ENCODE peak calls at places on chromosomes 12 and 14, in five cellular contexts. C is amniotic stem cell, L is mesothelial cell of epicardium, B is foreskin fibroblast, V is cardiac muscle cell. R is an unnamed sample.

GRCh38 chr12:28882444-28882843 is 266.6 kb upstream of the FAR2 start:
- DNase-seq in C (no peak), L (no peak), B (peak), V (no peak), R (no peak)

GRCh38 chr14:75279739-75280447 is 1.3 kb downstream of the FOS start:
- DNase-seq in C (no peak), L (no peak), B (no peak), V (no peak), R (no peak)

GRCh38 chr12:96368233-96368632 is 32.0 kb downstream of the CDK17 start:
- DNase-seq in C (no peak), L (no peak), B (peak), V (peak), R (no peak)

GRCh38 chr12:14854586-14855163 is 11.3 kb upstream of the ART4 start:
- DNase-seq in C (no peak), L (no peak), B (peak), V (no peak), R (no peak)

GRCh38 chr14:22900088-22900799 is 17.2 kb downstream of the REM2 start:
- DNase-seq in C (no peak), L (no peak), B (peak), V (peak), R (peak)

GRCh38 chr12:103956515-103957027 is 9.1 kb upstream of the TDG start:
- DNase-seq in C (no peak), L (no peak), B (no peak), V (no peak), R (no peak)

GRCh38 chr12:107356266-107356936 is 263.1 kb upstream of the CRY1 start:
- DNase-seq in C (peak), L (no peak), B (peak), V (no peak), R (peak)

GRCh38 chr12:23640754-23641153 is 308.7 kb downstream of the SOX5 start:
- DNase-seq in C (no peak), L (no peak), B (no peak), V (no peak), R (no peak)

GRCh38 chr12:116863275-116863767 is 17.9 kb downstream of the HRK start:
- DNase-seq in C (no peak), L (no peak), B (peak), V (no peak), R (peak)

GRCh38 chr14:65565948-65566347 is 153.4 kb downstream of the FUT8 start:
- DNase-seq in C (no peak), L (no peak), B (peak), V (no peak), R (no peak)

GRCh38 chr12:6039894-6040601 is 84.4 kb downstream of the VWF start:
- DNase-seq in C (peak), L (no peak), B (peak), V (peak), R (no peak)

GRCh38 chr12:131917139-131917710 is 11.9 kb upstream of the PUS1 start:
- DNase-seq in C (no peak), L (peak), B (no peak), V (no peak), R (no peak)

GRCh38 chr12:26011099-26011498 is 52.6 kb downstream of the RASSF8 start:
- DNase-seq in C (no peak), L (no peak), B (peak), V (no peak), R (peak)

GRCh38 chr12:77097846-77098245 is 32.5 kb upstream of the E2F7 start:
- DNase-seq in C (no peak), L (no peak), B (no peak), V (no peak), R (no peak)

GRCh38 chr14:102933618-102934231 is 11.3 kb downstream of the AMN start:
- DNase-seq in C (no peak), L (no peak), B (no peak), V (no peak), R (no peak)

GRCh38 chr14:97218713-97219355 is 421.7 kb downstream of the VRK1 start:
- DNase-seq in C (no peak), L (no peak), B (peak), V (peak), R (no peak)

GRCh38 chr12:79236920-79237319 is 372.3 kb downstream of the SYT1 start:
- DNase-seq in C (no peak), L (no peak), B (no peak), V (no peak), R (no peak)

GRCh38 chr12:105100207-105100985 is 7.1 kb upstream of the WASHC4 start:
- DNase-seq in C (peak), L (no peak), B (peak), V (no peak), R (peak)

GRCh38 chr12:29051221-29051620 is 97.9 kb upstream of the FAR2 start:
- DNase-seq in C (no peak), L (no peak), B (no peak), V (no peak), R (no peak)

GRCh38 chr12:98084950-98085349 is 430.4 kb upstream of the TMPO start:
- DNase-seq in C (no peak), L (no peak), B (no peak), V (no peak), R (no peak)